ENCODE peak calls at places on chromosomes 12 and 14, in ten cellular contexts. P is cardiac muscle cell, W is transverse colon, H is uterus, T is right atrium auricular region, A is lung, K is heart left ventricle, O is tibial artery, Z is adrenal gland, V is mesenchymal stem cell. Q is an unnamed sample. For H3K36me3, the result is how much of the 10 kb centered on the place peaks cover.

GRCh38 chr12:47078733-47079364 is 572 bp upstream of the PCED1B start:
- DNase-seq in T (peak), V (peak), Z (peak), W (peak), H (peak), O (peak), K (peak), P (peak), A (no peak), Q (peak)

GRCh38 chr12:57638096-57638495 is 5.1 kb upstream of the B4GALNT1 start:
- DNase-seq in H (no peak), O (no peak), A (no peak), V (no peak), P (no peak), Z (no peak), K (no peak), W (no peak), T (no peak), Q (no peak)

GRCh38 chr12:89098390-89099102 is 253.8 kb downstream of the DUSP6 start:
- DNase-seq in P (peak), A (no peak), T (no peak), Z (no peak), W (no peak), O (no peak), K (peak), H (no peak), V (peak), Q (peak)

GRCh38 chr12:27818421-27818918 is 38.4 kb upstream of the MANSC4 start:
- DNase-seq in T (no peak), A (no peak), P (no peak), V (no peak), W (no peak), O (no peak), Z (peak), K (no peak), H (peak), Q (no peak)

GRCh38 chr12:110548678-110549077 is 34.4 kb downstream of the PPTC7 start:
- DNase-seq in H (no peak), P (no peak), V (peak), W (no peak), T (no peak), O (no peak), Z (no peak), K (peak), A (no peak), Q (no peak)

GRCh38 chr14:76862546-76863282 is 36.5 kb downstream of the LRRC74A start:
- DNase-seq in H (no peak), K (no peak), O (no peak), P (no peak), T (no peak), W (no peak), V (no peak), A (no peak), Z (no peak), Q (no peak)

GRCh38 chr12:115872212-115872611 is 405.3 kb downstream of the MED13L start:
- DNase-seq in K (no peak), A (no peak), O (no peak), Z (no peak), V (no peak), T (no peak), P (no peak), W (no peak), H (no peak), Q (no peak)

GRCh38 chr14:73666583-73666982 is 21.8 kb downstream of the DNAL1 start:
- DNase-seq in K (no peak), T (no peak), A (no peak), P (no peak), V (no peak), W (no peak), H (no peak), Z (no peak), O (no peak), Q (no peak)

GRCh38 chr12:42539696-42540095 is 49.9 kb downstream of the PRICKLE1 start:
- DNase-seq in W (no peak), H (no peak), O (no peak), A (no peak), V (no peak), T (no peak), K (no peak), Z (no peak), P (no peak), Q (no peak)

GRCh38 chr12:18323159-18323558 is 61.8 kb downstream of the PIK3C2G start:
- DNase-seq in W (no peak), P (peak), O (no peak), Z (no peak), V (peak), K (no peak), T (no peak), H (no peak), A (no peak), Q (no peak)

GRCh38 chr12:103868215-103868614 is 27.2 kb upstream of the NT5DC3 start:
- DNase-seq in T (no peak), Z (no peak), P (no peak), H (no peak), K (no peak), O (no peak), V (no peak), W (no peak), A (no peak), Q (no peak)

GRCh38 chr14:63193236-63193635 is 11.0 kb upstream of the RHOJ start:
- DNase-seq in T (no peak), V (no peak), A (no peak), W (no peak), K (no peak), P (no peak), Z (no peak), O (no peak), H (no peak), Q (no peak)

GRCh38 chr12:112160611-112161010 is 35.3 kb downstream of the TRAFD1 start:
- DNase-seq in K (no peak), T (no peak), A (no peak), V (no peak), H (no peak), W (no peak), Z (no peak), P (no peak), O (no peak), Q (no peak)

GRCh38 chr12:104566244-104566993 is 109.7 kb downstream of the CHST11 start:
- DNase-seq in T (no peak), O (no peak), W (no peak), K (no peak), V (no peak), Z (no peak), A (no peak), P (no peak), H (no peak), Q (no peak)

GRCh38 chr12:19411234-19412221 is 27.8 kb upstream of the AEBP2 start:
- DNase-seq in P (no peak), H (no peak), K (no peak), T (no peak), V (no peak), O (peak), A (no peak), Z (peak), W (no peak), Q (no peak)

GRCh38 chr14:36524874-36525745 is 5.1 kb upstream of the NKX2-1 start:
- DNase-seq in Z (no peak), T (no peak), P (peak), O (no peak), A (peak), V (no peak), H (no peak), W (peak), K (no peak), Q (no peak)

GRCh38 chr14:68571928-68572525 is 220.8 kb downstream of the ZFP36L1 start:
- DNase-seq in K (no peak), A (no peak), H (no peak), V (no peak), W (no peak), O (no peak), P (no peak), Z (no peak), T (no peak), Q (no peak)

GRCh38 chr14:100522616-100523021 is 64.6 kb downstream of the BEGAIN start:
- DNase-seq in Z (peak), V (no peak), W (no peak), K (no peak), H (peak), A (no peak), P (peak), T (peak), O (no peak), Q (peak)

GRCh38 chr12:57096099-57096572 is 7.2 kb downstream of the NAB2 start:
- DNase-seq in Z (no peak), O (no peak), P (peak), H (no peak), W (no peak), V (no peak), A (no peak), K (peak), T (no peak), Q (peak)

GRCh38 chr12:19764408-19764807 is 325.1 kb downstream of the AEBP2 start:
- DNase-seq in A (no peak), W (no peak), P (no peak), H (no peak), O (no peak), Z (no peak), V (no peak), K (no peak), T (no peak), Q (no peak)

GRCh38 chr12:124566181-124567034 is 1.0 kb downstream of the NCOR2 start:
- DNase-seq in Z (peak), A (peak), H (peak), V (peak), W (peak), O (peak), T (peak), P (peak), K (peak), Q (peak)

GRCh38 chr14:104864267-104865068 is 600 bp upstream of the CEP170B start:
- DNase-seq in T (no peak), Z (no peak), H (peak), V (no peak), P (peak), K (peak), A (peak), W (peak), O (peak), Q (peak)

GRCh38 chr14:60164717-60165546 is at the start of gene DHRS7:
- DNase-seq in O (peak), W (peak), A (peak), H (peak), T (peak), P (peak), K (peak), Z (peak), V (peak), Q (peak)

GRCh38 chr14:53793790-53794560 is 162.7 kb downstream of the BMP4 start:
- DNase-seq in O (no peak), K (no peak), V (peak), P (no peak), Z (no peak), W (peak), T (no peak), A (no peak), H (peak), Q (no peak)

GRCh38 chr12:95231190-95231589 is 13.6 kb downstream of the VEZT start:
- DNase-seq in P (peak), V (peak), O (no peak), T (no peak), Z (no peak), H (no peak), W (no peak), K (no peak), A (no peak), Q (no peak)

GRCh38 chr14:68639518-68640292 is 153.2 kb downstream of the ZFP36L1 start:
- DNase-seq in H (no peak), W (no peak), Z (no peak), K (no peak), T (peak), A (no peak), V (no peak), O (peak), P (no peak), Q (peak)

GRCh38 chr12:31974673-31975072 is 15.5 kb downstream of the RESF1 start:
- DNase-seq in A (no peak), P (no peak), V (no peak), Z (no peak), T (no peak), O (no peak), W (no peak), K (no peak), H (no peak), Q (no peak)

GRCh38 chr12:31970199-31970598 is 11.0 kb downstream of the RESF1 start:
- DNase-seq in T (no peak), P (no peak), W (no peak), V (no peak), O (no peak), K (no peak), A (no peak), H (no peak), Z (no peak), Q (no peak)

GRCh38 chr12:31973818-31974217 is 14.6 kb downstream of the RESF1 start:
- DNase-seq in V (no peak), P (no peak), T (no peak), Z (no peak), K (no peak), O (no peak), A (no peak), H (no peak), W (no peak), Q (no peak)
- H3K36me3 ChIP-seq in V (under half), P (under half), T (half or more), Z (under half), K (half or more), O (half or more), A (under half), H (under half), W (half or more), Q (under half)

GRCh38 chr12:100956311-100956852 is 161.8 kb downstream of the ANO4 start:
- DNase-seq in V (peak), T (no peak), K (no peak), A (no peak), H (no peak), P (peak), Z (no peak), W (no peak), O (no peak), Q (no peak)

GRCh38 chr12:100959481-100959880 is 164.9 kb downstream of the ANO4 start:
- DNase-seq in Z (no peak), A (no peak), P (peak), V (peak), K (no peak), H (no peak), W (no peak), T (no peak), O (no peak), Q (no peak)

GRCh38 chr12:100963381-100963780 is 168.8 kb downstream of the ANO4 start:
- DNase-seq in T (no peak), V (peak), K (no peak), A (no peak), P (peak), H (no peak), O (no peak), Z (no peak), W (no peak), Q (no peak)

GRCh38 chr12:100964026-100964425 is 169.4 kb downstream of the ANO4 start:
- DNase-seq in V (peak), T (no peak), Z (no peak), H (no peak), O (no peak), K (no peak), A (no peak), W (no peak), P (no peak), Q (no peak)

DNA sequence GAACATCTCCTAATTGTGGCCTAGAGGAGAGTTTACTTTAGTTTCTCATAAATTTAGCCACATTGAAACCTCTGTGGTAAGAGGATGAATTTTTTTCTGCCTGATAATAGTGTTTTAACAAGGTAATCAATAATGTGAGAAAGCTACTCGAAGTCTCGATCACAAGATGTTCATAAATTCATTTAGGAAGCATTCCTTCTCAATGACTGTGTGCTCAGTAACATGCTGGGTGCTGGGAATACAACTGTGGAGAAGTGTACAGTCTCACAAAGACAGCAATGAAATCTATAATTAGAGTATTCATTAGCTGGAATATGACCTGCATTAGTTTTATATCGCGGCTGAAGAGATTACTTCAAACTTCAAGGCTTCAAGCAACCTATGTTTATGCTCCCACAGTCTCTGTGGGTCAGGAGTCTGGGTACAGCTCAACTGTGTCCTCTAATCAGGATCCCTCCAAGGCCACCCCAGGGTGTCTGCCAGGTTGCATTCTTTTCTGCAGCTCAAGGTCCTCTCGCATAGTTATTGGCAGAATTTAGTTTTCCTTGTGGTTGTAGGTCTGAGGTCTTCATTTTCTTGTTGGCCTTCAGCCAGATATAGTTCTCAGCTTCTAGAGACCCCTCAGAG is 167.6 kb downstream of the ANO4 start:
- DNase-seq in V (peak), P (no peak), T (no peak), H (no peak), K (no peak), Z (peak), A (no peak), W (no peak), O (no peak), Q (no peak)
- H3K4me3 ChIP-seq in V (no peak), P (no peak), T (no peak), H (no peak), K (no peak), Z (no peak), A (no peak), W (no peak), O (no peak), Q (no peak)

DNA sequence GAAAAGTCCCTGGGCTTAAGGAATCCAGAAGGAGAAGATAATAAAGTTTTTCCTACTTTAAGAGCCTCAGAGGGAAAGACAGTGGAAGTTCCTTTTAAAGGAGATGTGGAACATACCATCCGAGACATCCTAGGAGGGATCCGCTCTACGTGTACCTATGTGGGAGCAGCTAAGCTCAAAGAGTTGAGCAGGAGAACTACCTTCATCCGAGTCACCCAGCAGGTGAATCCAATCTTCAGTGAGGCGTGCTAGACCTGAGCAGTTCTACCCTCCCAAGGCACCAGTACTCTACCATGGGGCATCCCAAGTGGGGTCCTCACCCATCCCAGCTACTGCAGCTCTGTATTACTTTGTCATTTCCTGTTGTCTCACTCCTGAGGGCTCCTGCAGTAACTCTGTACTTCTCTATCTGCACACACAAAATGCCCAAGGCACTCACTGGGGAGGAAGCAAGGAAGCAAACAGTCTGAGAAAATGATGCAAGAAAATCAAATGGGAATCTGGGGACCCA is 3.8 kb downstream of the TINF2 start:
- DNase-seq in Z (no peak), K (no peak), A (no peak), O (peak), P (no peak), H (no peak), T (no peak), V (no peak), W (no peak), Q (no peak)
- H3K36me3 ChIP-seq in Z (under half), K (half or more), A (under half), O (half or more), P (under half), H (under half), T (half or more), V (under half), W (under half), Q (under half)

GRCh38 chr14:23481992-23482813 is 12.7 kb downstream of the NGDN start:
- DNase-seq in P (no peak), K (no peak), V (no peak), H (no peak), T (no peak), O (no peak), W (no peak), Z (no peak), A (no peak), Q (no peak)
- H3K4me3 ChIP-seq in P (no peak), K (no peak), V (no peak), H (no peak), T (no peak), O (no peak), W (no peak), Z (no peak), A (no peak), Q (no peak)

GRCh38 chr14:95466506-95466905 is 49.9 kb downstream of the SYNE3 start:
- DNase-seq in A (no peak), O (no peak), K (peak), H (no peak), V (no peak), P (no peak), Z (no peak), W (no peak), T (no peak), Q (peak)
- H3K36me3 ChIP-seq in A (under half), O (half or more), K (under half), H (under half), V (under half), P (under half), Z (under half), W (under half), T (under half), Q (under half)

GRCh38 chr14:96423446-96424103 is 31.6 kb downstream of the AK7 start:
- DNase-seq in K (no peak), A (no peak), O (no peak), H (peak), Z (no peak), W (no peak), V (no peak), P (no peak), T (no peak), Q (no peak)
- H3K4me3 ChIP-seq in K (peak), A (no peak), O (peak), H (peak), Z (peak), W (peak), V (peak), P (no peak), T (peak), Q (peak)